ENCODE peak calls at places on chromosomes 12 and 14, in ten cellular contexts. I is Caki2; A is stimulated activated CD4-positive, alpha-beta T cell treated with anti-CD3 and anti-CD28 coated beads, Interleukin-15, amount 100 ng/mL, for 1 hour; V is RPMI7951; G is tibial nerve; J is testis; P is anterior cingulate cortex; Y is effector CD8-positive, alpha-beta T cell; H is fibroblast of the conjunctiva; U is lower lobe of right lung. E is an unnamed sample.

GRCh38 chr12:75489613-75490210 is 9.2 kb downstream of the GLIPR1 start:
- DNase-seq in Y (no peak), I (no peak), P (no peak), V (peak; percentile 47), H (no peak), J (no peak), G (no peak), U (no peak), A (no peak), E (no peak)

GRCh38 chr12:132554857-132555630 is 55.3 kb downstream of the LRCOL1 start:
- DNase-seq in H (no peak), A (no peak), V (no peak), P (no peak), I (no peak), J (no peak), Y (no peak), U (no peak), G (no peak), E (peak; percentile 44)

GRCh38 chr14:24915958-24916595 is 133.9 kb downstream of the STXBP6 start:
- DNase-seq in V (no peak), J (no peak), H (no peak), G (no peak), Y (no peak), I (no peak), A (no peak), P (no peak), U (no peak), E (no peak)

GRCh38 chr14:37270629-37271028 is 72.9 kb downstream of the MIPOL1 start:
- DNase-seq in J (no peak), V (no peak), P (no peak), H (no peak), Y (no peak), U (no peak), G (no peak), A (no peak), I (no peak), E (no peak)

GRCh38 chr14:92515510-92516343 is 2.1 kb downstream of the RIN3 start:
- DNase-seq in I (no peak), A (no peak), Y (no peak), H (no peak), J (no peak), U (no peak), G (no peak), P (no peak), V (no peak), E (no peak)

GRCh38 chr12:58105225-58106119 is 164.1 kb downstream of the ATP23 start:
- DNase-seq in H (no peak), U (no peak), J (no peak), Y (no peak), G (no peak), V (peak; percentile 18), I (no peak), P (no peak), A (no peak), E (no peak)

GRCh38 chr12:51047655-51048540 is at the start of gene LETMD1:
- DNase-seq in H (peak; percentile 99), J (peak; percentile 98), P (peak; percentile 96), U (peak; percentile 93), G (peak; percentile 94), V (peak; percentile 97), I (peak; percentile 99), Y (peak; percentile 84), A (peak; percentile 77), E (peak; percentile 96)

GRCh38 chr14:67618617-67619063 is 1.1 kb upstream of the ARG2 start:
- DNase-seq in G (peak; percentile 25), P (no peak), U (no peak), J (no peak), V (peak; percentile 78), I (peak; percentile 61), Y (no peak), A (no peak), H (peak; percentile 80), E (peak; percentile 62)

GRCh38 chr14:21654215-21654614 is 580 bp downstream of the OR4E2 start:
- DNase-seq in G (no peak), U (no peak), Y (no peak), H (no peak), I (no peak), J (no peak), A (no peak), V (no peak), P (no peak), E (no peak)

E was measured in neural progenitor cell.